ENCODE peak calls at places on chromosome 22, in ten cellular contexts. One of them, this sample, is unnamed.

GRCh38 chr22:42645341-42645937 is 3.8 kb downstream of the CYB5R3 start:
- DNase-seq in A673: no peak
- DNase-seq in endodermal cell: no peak
- DNase-seq in nephron progenitor cell: no peak
- DNase-seq in psoas muscle: no peak
- DNase-seq in colonic mucosa: no peak
- DNase-seq in tibial artery: no peak
- DNase-seq in fibroblast of the aortic adventitia: no peak
- DNase-seq in fibroblast of pulmonary artery: no peak
- DNase-seq in CD8-positive, alpha-beta T cell: no peak
- DNase-seq in this sample: no peak

GRCh38 chr22:22386602-22387385 is 121.7 kb downstream of the ZNF280B start:
- DNase-seq in A673: no peak
- DNase-seq in endodermal cell: peak; percentile 68
- DNase-seq in nephron progenitor cell: no peak
- DNase-seq in psoas muscle: no peak
- DNase-seq in colonic mucosa: no peak
- DNase-seq in tibial artery: no peak
- DNase-seq in fibroblast of the aortic adventitia: no peak
- DNase-seq in fibroblast of pulmonary artery: no peak
- DNase-seq in CD8-positive, alpha-beta T cell: no peak
- DNase-seq in this sample: no peak

GRCh38 chr22:46942816-46943783 is 180.7 kb downstream of the TBC1D22A start:
- DNase-seq in A673: peak; percentile 76
- DNase-seq in endodermal cell: no peak
- DNase-seq in nephron progenitor cell: no peak
- DNase-seq in psoas muscle: peak; percentile 54
- DNase-seq in colonic mucosa: peak; percentile 17
- DNase-seq in tibial artery: no peak
- DNase-seq in fibroblast of the aortic adventitia: no peak
- DNase-seq in fibroblast of pulmonary artery: no peak
- DNase-seq in CD8-positive, alpha-beta T cell: no peak
- DNase-seq in this sample: no peak

GRCh38 chr22:42856179-42856864 is 751 bp downstream of the ARFGAP3 start:
- DNase-seq in A673: peak; percentile 39
- DNase-seq in endodermal cell: no peak
- DNase-seq in nephron progenitor cell: peak; percentile 47
- DNase-seq in psoas muscle: peak; percentile 73
- DNase-seq in colonic mucosa: peak; percentile 62
- DNase-seq in tibial artery: peak; percentile 67
- DNase-seq in fibroblast of the aortic adventitia: peak; percentile 28
- DNase-seq in fibroblast of pulmonary artery: no peak
- DNase-seq in CD8-positive, alpha-beta T cell: peak; percentile 51
- DNase-seq in this sample: no peak

GRCh38 chr22:37284807-37285355 is 2.6 kb downstream of the CYTH4 start:
- DNase-seq in A673: no peak
- DNase-seq in endodermal cell: peak; percentile 54
- DNase-seq in nephron progenitor cell: no peak
- DNase-seq in psoas muscle: peak; percentile 51
- DNase-seq in colonic mucosa: peak; percentile 36
- DNase-seq in tibial artery: peak; percentile 70
- DNase-seq in fibroblast of the aortic adventitia: no peak
- DNase-seq in fibroblast of pulmonary artery: no peak
- DNase-seq in CD8-positive, alpha-beta T cell: peak; percentile 50
- DNase-seq in this sample: no peak

GRCh38 chr22:36104988-36105387 is 55.6 kb downstream of the APOL3 start:
- DNase-seq in A673: no peak
- DNase-seq in endodermal cell: no peak
- DNase-seq in nephron progenitor cell: no peak
- DNase-seq in psoas muscle: no peak
- DNase-seq in colonic mucosa: no peak
- DNase-seq in tibial artery: no peak
- DNase-seq in fibroblast of the aortic adventitia: no peak
- DNase-seq in fibroblast of pulmonary artery: no peak
- DNase-seq in CD8-positive, alpha-beta T cell: no peak
- DNase-seq in this sample: peak; percentile 32

GRCh38 chr22:46910624-46911023 is 148.2 kb downstream of the TBC1D22A start:
- DNase-seq in A673: no peak
- DNase-seq in endodermal cell: no peak
- DNase-seq in nephron progenitor cell: no peak
- DNase-seq in psoas muscle: no peak
- DNase-seq in colonic mucosa: no peak
- DNase-seq in tibial artery: no peak
- DNase-seq in fibroblast of the aortic adventitia: no peak
- DNase-seq in fibroblast of pulmonary artery: no peak
- DNase-seq in CD8-positive, alpha-beta T cell: no peak
- DNase-seq in this sample: no peak

GRCh38 chr22:30830907-30831306 is 136.2 kb downstream of the OSBP2 start:
- DNase-seq in A673: peak; percentile 6
- DNase-seq in endodermal cell: peak; percentile 58
- DNase-seq in nephron progenitor cell: no peak
- DNase-seq in psoas muscle: no peak
- DNase-seq in colonic mucosa: peak; percentile 67
- DNase-seq in tibial artery: no peak
- DNase-seq in fibroblast of the aortic adventitia: peak; percentile 99
- DNase-seq in fibroblast of pulmonary artery: peak; percentile 96
- DNase-seq in CD8-positive, alpha-beta T cell: no peak
- DNase-seq in this sample: peak; percentile 42

GRCh38 chr22:23199159-23199558 is 18.9 kb downstream of the BCR start:
- DNase-seq in A673: no peak
- DNase-seq in endodermal cell: no peak
- DNase-seq in nephron progenitor cell: no peak
- DNase-seq in psoas muscle: no peak
- DNase-seq in colonic mucosa: no peak
- DNase-seq in tibial artery: no peak
- DNase-seq in fibroblast of the aortic adventitia: no peak
- DNase-seq in fibroblast of pulmonary artery: no peak
- DNase-seq in CD8-positive, alpha-beta T cell: no peak
- DNase-seq in this sample: no peak

GRCh38 chr22:48942698-48943566 is 884.7 kb downstream of the BRD1 start:
- DNase-seq in A673: no peak
- DNase-seq in endodermal cell: peak; percentile 27
- DNase-seq in nephron progenitor cell: no peak
- DNase-seq in psoas muscle: no peak
- DNase-seq in colonic mucosa: peak; percentile 7
- DNase-seq in tibial artery: no peak
- DNase-seq in fibroblast of the aortic adventitia: no peak
- DNase-seq in fibroblast of pulmonary artery: no peak
- DNase-seq in CD8-positive, alpha-beta T cell: no peak
- DNase-seq in this sample: no peak

GRCh38 chr22:24875862-24876506 is 70.0 kb downstream of the SGSM1 start:
- DNase-seq in A673: peak; percentile 47
- DNase-seq in endodermal cell: peak; percentile 92
- DNase-seq in nephron progenitor cell: peak; percentile 91
- DNase-seq in psoas muscle: no peak
- DNase-seq in colonic mucosa: no peak
- DNase-seq in tibial artery: no peak
- DNase-seq in fibroblast of the aortic adventitia: peak; percentile 5
- DNase-seq in fibroblast of pulmonary artery: peak; percentile 46
- DNase-seq in CD8-positive, alpha-beta T cell: no peak
- DNase-seq in this sample: no peak

GRCh38 chr22:42937164-42937854 is 77.6 kb downstream of the PACSIN2 start:
- DNase-seq in A673: no peak
- DNase-seq in endodermal cell: peak; percentile 38
- DNase-seq in nephron progenitor cell: no peak
- DNase-seq in psoas muscle: peak; percentile 40
- DNase-seq in colonic mucosa: peak; percentile 76
- DNase-seq in tibial artery: peak; percentile 76
- DNase-seq in fibroblast of the aortic adventitia: peak; percentile 73
- DNase-seq in fibroblast of pulmonary artery: peak; percentile 67
- DNase-seq in CD8-positive, alpha-beta T cell: no peak
- DNase-seq in this sample: peak; percentile 56

GRCh38 chr22:37228106-37229011 is 15.7 kb downstream of the RAC2 start:
- DNase-seq in A673: no peak
- DNase-seq in endodermal cell: no peak
- DNase-seq in nephron progenitor cell: no peak
- DNase-seq in psoas muscle: no peak
- DNase-seq in colonic mucosa: no peak
- DNase-seq in tibial artery: no peak
- DNase-seq in fibroblast of the aortic adventitia: no peak
- DNase-seq in fibroblast of pulmonary artery: peak; percentile 54
- DNase-seq in CD8-positive, alpha-beta T cell: no peak
- DNase-seq in this sample: no peak

GRCh38 chr22:44399196-44399837 is 86.6 kb upstream of the SHISAL1 start:
- DNase-seq in A673: no peak
- DNase-seq in endodermal cell: no peak
- DNase-seq in nephron progenitor cell: no peak
- DNase-seq in psoas muscle: no peak
- DNase-seq in colonic mucosa: no peak
- DNase-seq in tibial artery: peak; percentile 15
- DNase-seq in fibroblast of the aortic adventitia: no peak
- DNase-seq in fibroblast of pulmonary artery: no peak
- DNase-seq in CD8-positive, alpha-beta T cell: no peak
- DNase-seq in this sample: no peak

DNA sequence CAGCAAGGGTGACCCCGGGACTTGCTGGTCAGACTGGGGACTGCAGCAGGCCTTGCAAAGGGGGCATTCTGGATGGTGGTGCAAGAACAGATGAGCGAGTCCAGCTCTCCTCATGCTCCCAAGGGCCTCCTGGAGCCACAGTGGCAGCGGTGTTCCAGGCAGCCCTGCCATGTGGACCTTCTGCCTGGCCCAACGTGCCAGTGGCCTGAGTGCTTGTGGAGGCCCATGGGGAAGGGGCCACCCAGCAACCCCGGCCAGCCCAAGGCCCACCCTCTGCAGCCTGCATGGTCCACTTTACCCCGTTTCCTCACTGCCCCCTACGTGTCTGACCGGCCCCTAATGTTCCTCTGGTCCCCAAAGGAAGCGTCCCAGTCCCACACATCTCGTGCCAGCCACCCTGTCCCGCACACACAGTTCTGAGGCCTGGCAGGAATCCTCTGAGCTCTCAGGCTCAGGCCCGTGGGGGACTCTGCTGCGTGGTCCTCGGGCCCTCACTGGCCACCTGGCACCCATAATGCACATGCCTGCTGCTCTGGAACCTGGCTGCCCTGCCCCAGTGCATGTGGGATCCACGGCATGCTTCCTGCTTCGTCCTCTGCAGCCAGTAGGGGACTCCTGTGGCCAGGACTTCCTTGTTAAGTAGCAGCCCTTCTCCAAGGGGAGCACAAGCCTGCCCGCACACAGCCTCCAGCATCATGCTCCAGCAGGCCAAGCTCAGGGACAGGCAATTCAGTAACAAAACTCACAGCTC is 85.5 kb downstream of the DGCR2 start:
- DNase-seq in A673: no peak
- DNase-seq in endodermal cell: peak; percentile 68
- DNase-seq in nephron progenitor cell: no peak
- DNase-seq in psoas muscle: no peak
- DNase-seq in colonic mucosa: no peak
- DNase-seq in tibial artery: peak; percentile 16
- DNase-seq in fibroblast of the aortic adventitia: no peak
- DNase-seq in fibroblast of pulmonary artery: peak; percentile 14
- DNase-seq in CD8-positive, alpha-beta T cell: no peak
- DNase-seq in this sample: no peak
- TF ChIP-seq CTCF in A673: peak; percentile 27
- TF ChIP-seq CTCF in endodermal cell: peak; percentile 44
- TF ChIP-seq CTCF in nephron progenitor cell: no peak
- TF ChIP-seq CTCF in psoas muscle: no peak
- TF ChIP-seq CTCF in colonic mucosa: no peak
- TF ChIP-seq CTCF in tibial artery: no peak
- TF ChIP-seq CTCF in fibroblast of the aortic adventitia: peak; percentile 3
- TF ChIP-seq CTCF in fibroblast of pulmonary artery: no peak
- TF ChIP-seq CTCF in CD8-positive, alpha-beta T cell: no peak
- TF ChIP-seq CTCF in this sample: no peak

DNA sequence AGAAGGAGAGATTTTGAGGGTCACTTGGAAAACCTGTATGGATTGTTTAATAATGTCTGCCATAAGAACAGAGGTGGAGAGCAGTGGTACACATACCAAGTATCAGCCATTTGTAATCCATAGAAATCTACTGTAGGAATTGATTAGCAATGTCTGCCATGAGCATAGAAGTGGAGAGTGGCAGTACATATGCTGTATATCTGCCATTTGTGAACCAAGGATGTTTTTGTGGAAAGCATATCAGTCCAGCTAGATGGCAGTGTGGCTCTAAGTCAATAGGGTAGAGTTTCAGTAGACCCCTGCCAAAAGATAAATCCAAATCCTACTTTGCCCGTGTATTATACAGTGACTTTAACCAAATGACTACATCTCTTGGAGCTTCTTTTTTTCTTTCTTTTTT is 82.9 kb upstream of the SEZ6L start:
- DNase-seq in A673: peak; percentile 16
- DNase-seq in endodermal cell: no peak
- DNase-seq in nephron progenitor cell: no peak
- DNase-seq in psoas muscle: no peak
- DNase-seq in colonic mucosa: no peak
- DNase-seq in tibial artery: no peak
- DNase-seq in fibroblast of the aortic adventitia: no peak
- DNase-seq in fibroblast of pulmonary artery: no peak
- DNase-seq in CD8-positive, alpha-beta T cell: no peak
- DNase-seq in this sample: no peak
- TF ChIP-seq CTCF in A673: peak; percentile 34
- TF ChIP-seq CTCF in endodermal cell: peak; percentile 18
- TF ChIP-seq CTCF in nephron progenitor cell: no peak
- TF ChIP-seq CTCF in psoas muscle: peak; percentile 18
- TF ChIP-seq CTCF in colonic mucosa: no peak
- TF ChIP-seq CTCF in tibial artery: no peak
- TF ChIP-seq CTCF in fibroblast of the aortic adventitia: no peak
- TF ChIP-seq CTCF in fibroblast of pulmonary artery: no peak
- TF ChIP-seq CTCF in CD8-positive, alpha-beta T cell: no peak
- TF ChIP-seq CTCF in this sample: no peak

DNA sequence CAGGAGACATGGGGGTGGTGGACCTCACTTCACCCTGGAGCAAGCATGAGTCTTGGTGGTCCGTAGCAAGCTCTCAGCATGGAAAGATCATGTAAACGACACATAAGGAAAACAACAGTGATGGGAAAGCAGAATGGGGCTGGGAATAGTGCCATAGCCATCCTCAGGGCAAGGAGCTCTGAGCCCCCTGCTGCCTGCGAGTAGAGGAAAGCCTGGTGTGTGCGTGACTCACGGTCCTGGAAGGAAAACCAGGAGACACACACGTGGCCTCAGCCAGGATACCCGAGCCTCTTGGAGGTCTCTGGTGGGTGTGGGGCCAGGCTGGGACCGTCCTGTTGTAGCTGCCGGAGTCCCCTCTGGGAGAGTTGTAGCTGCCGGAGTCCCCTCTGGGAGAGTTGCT is 12.4 kb downstream of the SHANK3 start:
- DNase-seq in A673: no peak
- DNase-seq in endodermal cell: peak; percentile 36
- DNase-seq in nephron progenitor cell: no peak
- DNase-seq in psoas muscle: no peak
- DNase-seq in colonic mucosa: no peak
- DNase-seq in tibial artery: no peak
- DNase-seq in fibroblast of the aortic adventitia: peak; percentile 25
- DNase-seq in fibroblast of pulmonary artery: no peak
- DNase-seq in CD8-positive, alpha-beta T cell: no peak
- DNase-seq in this sample: no peak
- TF ChIP-seq CTCF in A673: no peak
- TF ChIP-seq CTCF in endodermal cell: no peak
- TF ChIP-seq CTCF in nephron progenitor cell: no peak
- TF ChIP-seq CTCF in psoas muscle: no peak
- TF ChIP-seq CTCF in colonic mucosa: no peak
- TF ChIP-seq CTCF in tibial artery: no peak
- TF ChIP-seq CTCF in fibroblast of the aortic adventitia: no peak
- TF ChIP-seq CTCF in fibroblast of pulmonary artery: no peak
- TF ChIP-seq CTCF in CD8-positive, alpha-beta T cell: no peak
- TF ChIP-seq CTCF in this sample: no peak

DNA sequence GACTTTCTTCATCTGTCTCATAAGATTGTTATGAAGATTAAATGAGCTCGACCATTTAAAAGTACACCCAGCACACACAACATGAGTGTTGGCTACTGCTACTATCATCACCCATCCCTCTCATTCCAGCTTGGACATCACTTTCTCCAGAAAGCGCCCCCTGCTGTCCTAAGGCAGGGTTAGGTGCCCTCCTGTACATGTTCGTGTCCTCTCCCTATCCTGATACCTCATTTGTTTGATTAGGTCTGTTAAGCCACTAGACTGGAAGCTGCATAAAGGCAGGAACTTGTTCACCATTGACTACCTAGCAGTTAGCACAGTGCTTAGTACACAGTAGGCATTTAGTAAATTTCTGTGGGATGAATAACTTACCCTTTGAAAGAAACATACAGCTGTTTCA is 85.5 kb downstream of the ENTHD1 start:
- DNase-seq in A673: peak; percentile 66
- DNase-seq in endodermal cell: peak; percentile 85
- DNase-seq in nephron progenitor cell: peak; percentile 15
- DNase-seq in psoas muscle: no peak
- DNase-seq in colonic mucosa: peak; percentile 56
- DNase-seq in tibial artery: no peak
- DNase-seq in fibroblast of the aortic adventitia: peak; percentile 30
- DNase-seq in fibroblast of pulmonary artery: peak; percentile 16
- DNase-seq in CD8-positive, alpha-beta T cell: peak; percentile 7
- DNase-seq in this sample: no peak
- TF ChIP-seq CTCF in A673: peak; percentile 74
- TF ChIP-seq CTCF in endodermal cell: peak; percentile 80
- TF ChIP-seq CTCF in nephron progenitor cell: peak; percentile 12
- TF ChIP-seq CTCF in psoas muscle: peak; percentile 29
- TF ChIP-seq CTCF in colonic mucosa: peak; percentile 47
- TF ChIP-seq CTCF in tibial artery: no peak
- TF ChIP-seq CTCF in fibroblast of the aortic adventitia: peak; percentile 42
- TF ChIP-seq CTCF in fibroblast of pulmonary artery: peak; percentile 53
- TF ChIP-seq CTCF in CD8-positive, alpha-beta T cell: no peak
- TF ChIP-seq CTCF in this sample: peak; percentile 66

This sample was measured in HFF-Myc.